ENCODE peak calls at places on chromosomes 11 and 22, in eight cellular contexts. B is activated T-cell treated with anti-CD3 and anti-CD28 coated beads for 48 hours; H is caudate nucleus; K is RPMI8226; J is HL-60; G is activated CD4-positive, alpha-beta T cell treated with anti-CD3 and anti-CD28 coated beads, Interleukin-2, amount 50 U/mL, for 4 hours; W is activated CD8-positive, alpha-beta memory T cell treated with anti-CD3 and anti-CD28 coated beads for 1 hour; S is EH. A is an unnamed sample.
A peak's percentile ranks its signal among the peaks of the same experiment; 100 is the strongest.

GRCh38 chr11:86940122-86940777 is 14.9 kb downstream of the FZD4 start:
- DNase-seq in B (no peak), H (no peak), K (no peak), J (no peak), G (no peak), W (no peak), S (peak; percentile 27), A (no peak)

GRCh38 chr11:111797145-111797581 is 31.0 kb upstream of the PPP2R1B start:
- DNase-seq in B (no peak), H (no peak), K (peak; percentile 99), J (peak; percentile 75), G (no peak), W (no peak), S (peak; percentile 64), A (no peak)

GRCh38 chr11:93849751-93850584 is 450 bp downstream of the VSTM5 start:
- DNase-seq in B (no peak), H (no peak), K (no peak), J (no peak), G (no peak), W (no peak), S (peak; percentile 51), A (no peak)

GRCh38 chr22:21865041-21865440 is 2.4 kb downstream of the MAPK1 start:
- DNase-seq in B (peak; percentile 21), H (no peak), K (no peak), J (peak; percentile 32), G (no peak), W (no peak), S (peak; percentile 89), A (no peak)

GRCh38 chr22:24232725-24233124 is 12.2 kb downstream of the GGT5 start:
- DNase-seq in B (no peak), H (no peak), K (no peak), J (no peak), G (no peak), W (no peak), S (no peak), A (no peak)

GRCh38 chr11:35588627-35589026 is 29.6 kb upstream of the FJX1 start:
- DNase-seq in B (no peak), H (no peak), K (no peak), J (no peak), G (no peak), W (no peak), S (peak; percentile 89), A (no peak)

GRCh38 chr11:86418929-86419328 is 44.2 kb downstream of the CCDC81 start:
- DNase-seq in B (no peak), H (no peak), K (peak; percentile 8), J (no peak), G (no peak), W (no peak), S (peak; percentile 41), A (no peak)

GRCh38 chr11:13745165-13745564 is 76.7 kb downstream of the FAR1 start:
- DNase-seq in B (no peak), H (no peak), K (no peak), J (no peak), G (no peak), W (no peak), S (no peak), A (no peak)

GRCh38 chr11:30683176-30683575 is 97.0 kb upstream of the MPPED2 start:
- DNase-seq in B (no peak), H (no peak), K (no peak), J (no peak), G (no peak), W (no peak), S (no peak), A (no peak)

GRCh38 chr11:116329354-116330090 is 443.3 kb downstream of the BUD13 start:
- DNase-seq in B (no peak), H (no peak), K (no peak), J (no peak), G (no peak), W (no peak), S (no peak), A (no peak)